ENCODE peak calls at places on chromosome 9, in six cellular contexts. One of them, this sample, is unnamed.

GRCh38 chr9:20740929-20741582 is 57.0 kb downstream of the FOCAD start:
- DNase-seq in cardiac fibroblast: no peak
- DNase-seq in hepatocyte: no peak
- DNase-seq in HCT116: no peak
- DNase-seq in left lung: no peak
- DNase-seq in cardiac muscle cell: no peak
- DNase-seq in this sample: no peak

GRCh38 chr9:36864491-36865410 is 169.3 kb downstream of the PAX5 start:
- DNase-seq in HCT116: no peak
- DNase-seq in hepatocyte: no peak
- DNase-seq in cardiac fibroblast: no peak
- DNase-seq in left lung: peak
- DNase-seq in cardiac muscle cell: no peak
- DNase-seq in this sample: no peak

GRCh38 chr9:123417289-123418051 is 61.5 kb downstream of the CRB2 start:
- DNase-seq in hepatocyte: no peak
- DNase-seq in cardiac fibroblast: no peak
- DNase-seq in cardiac muscle cell: no peak
- DNase-seq in left lung: peak
- DNase-seq in HCT116: no peak
- DNase-seq in this sample: no peak

GRCh38 chr9:133054194-133054890 is 7.4 kb upstream of the CEL start:
- DNase-seq in HCT116: no peak
- DNase-seq in hepatocyte: no peak
- DNase-seq in cardiac fibroblast: no peak
- DNase-seq in cardiac muscle cell: no peak
- DNase-seq in left lung: peak
- DNase-seq in this sample: no peak

GRCh38 chr9:86943223-86943870 is 4.0 kb downstream of the GAS1 start:
- DNase-seq in cardiac muscle cell: peak
- DNase-seq in cardiac fibroblast: peak
- DNase-seq in HCT116: no peak
- DNase-seq in left lung: no peak
- DNase-seq in hepatocyte: peak
- DNase-seq in this sample: no peak

GRCh38 chr9:134886413-134886913 is 5.9 kb downstream of the FCN2 start:
- DNase-seq in hepatocyte: no peak
- DNase-seq in cardiac fibroblast: no peak
- DNase-seq in cardiac muscle cell: no peak
- DNase-seq in HCT116: no peak
- DNase-seq in left lung: peak
- DNase-seq in this sample: no peak

GRCh38 chr9:35611230-35611797 is 6.3 kb downstream of the TESK1 start:
- DNase-seq in left lung: no peak
- DNase-seq in hepatocyte: peak
- DNase-seq in cardiac muscle cell: peak
- DNase-seq in HCT116: peak
- DNase-seq in cardiac fibroblast: peak
- DNase-seq in this sample: no peak

GRCh38 chr9:76423216-76424177 is 29.3 kb upstream of the RFK start:
- DNase-seq in cardiac fibroblast: no peak
- DNase-seq in hepatocyte: peak
- DNase-seq in left lung: no peak
- DNase-seq in cardiac muscle cell: no peak
- DNase-seq in HCT116: no peak
- DNase-seq in this sample: no peak

GRCh38 chr9:20623021-20623747 is 885 bp upstream of the MLLT3 start:
- DNase-seq in left lung: peak
- DNase-seq in hepatocyte: peak
- DNase-seq in HCT116: no peak
- DNase-seq in cardiac muscle cell: no peak
- DNase-seq in cardiac fibroblast: peak
- DNase-seq in this sample: no peak

GRCh38 chr9:132154925-132155324 is 6.9 kb upstream of the NTNG2 start:
- DNase-seq in cardiac muscle cell: no peak
- DNase-seq in hepatocyte: no peak
- DNase-seq in cardiac fibroblast: no peak
- DNase-seq in HCT116: no peak
- DNase-seq in left lung: peak
- DNase-seq in this sample: no peak

GRCh38 chr9:78089111-78089510 is 57.5 kb upstream of the GNAQ start:
- DNase-seq in HCT116: no peak
- DNase-seq in hepatocyte: no peak
- DNase-seq in cardiac muscle cell: no peak
- DNase-seq in left lung: no peak
- DNase-seq in cardiac fibroblast: no peak
- DNase-seq in this sample: no peak

GRCh38 chr9:2919347-2919746 is 75.5 kb upstream of the PUM3 start:
- DNase-seq in HCT116: no peak
- DNase-seq in hepatocyte: no peak
- DNase-seq in left lung: no peak
- DNase-seq in cardiac muscle cell: peak
- DNase-seq in cardiac fibroblast: peak
- DNase-seq in this sample: no peak

GRCh38 chr9:36566813-36567217 is 5.9 kb upstream of the MELK start:
- DNase-seq in cardiac muscle cell: peak
- DNase-seq in left lung: no peak
- DNase-seq in cardiac fibroblast: peak
- DNase-seq in hepatocyte: no peak
- DNase-seq in HCT116: no peak
- DNase-seq in this sample: no peak

GRCh38 chr9:34519321-34520020 is 3.3 kb downstream of the ENHO start:
- DNase-seq in left lung: no peak
- DNase-seq in cardiac fibroblast: no peak
- DNase-seq in hepatocyte: no peak
- DNase-seq in HCT116: no peak
- DNase-seq in cardiac muscle cell: no peak
- DNase-seq in this sample: no peak
- TF ChIP-seq CTCF in left lung: no peak
- TF ChIP-seq CTCF in cardiac fibroblast: no peak
- TF ChIP-seq CTCF in hepatocyte: no peak
- TF ChIP-seq CTCF in HCT116: peak
- TF ChIP-seq CTCF in cardiac muscle cell: no peak
- TF ChIP-seq CTCF in this sample: no peak

GRCh38 chr9:33288828-33289483 is 1.4 kb upstream of the NFX1 start:
- DNase-seq in HCT116: no peak
- DNase-seq in cardiac fibroblast: no peak
- DNase-seq in cardiac muscle cell: no peak
- DNase-seq in hepatocyte: no peak
- DNase-seq in left lung: peak
- DNase-seq in this sample: no peak
- H3K4me3 ChIP-seq in HCT116: peak
- H3K4me3 ChIP-seq in cardiac fibroblast: no peak
- H3K4me3 ChIP-seq in cardiac muscle cell: no peak
- H3K4me3 ChIP-seq in hepatocyte: no peak
- H3K4me3 ChIP-seq in left lung: no peak
- H3K4me3 ChIP-seq in this sample: no peak

DNA sequence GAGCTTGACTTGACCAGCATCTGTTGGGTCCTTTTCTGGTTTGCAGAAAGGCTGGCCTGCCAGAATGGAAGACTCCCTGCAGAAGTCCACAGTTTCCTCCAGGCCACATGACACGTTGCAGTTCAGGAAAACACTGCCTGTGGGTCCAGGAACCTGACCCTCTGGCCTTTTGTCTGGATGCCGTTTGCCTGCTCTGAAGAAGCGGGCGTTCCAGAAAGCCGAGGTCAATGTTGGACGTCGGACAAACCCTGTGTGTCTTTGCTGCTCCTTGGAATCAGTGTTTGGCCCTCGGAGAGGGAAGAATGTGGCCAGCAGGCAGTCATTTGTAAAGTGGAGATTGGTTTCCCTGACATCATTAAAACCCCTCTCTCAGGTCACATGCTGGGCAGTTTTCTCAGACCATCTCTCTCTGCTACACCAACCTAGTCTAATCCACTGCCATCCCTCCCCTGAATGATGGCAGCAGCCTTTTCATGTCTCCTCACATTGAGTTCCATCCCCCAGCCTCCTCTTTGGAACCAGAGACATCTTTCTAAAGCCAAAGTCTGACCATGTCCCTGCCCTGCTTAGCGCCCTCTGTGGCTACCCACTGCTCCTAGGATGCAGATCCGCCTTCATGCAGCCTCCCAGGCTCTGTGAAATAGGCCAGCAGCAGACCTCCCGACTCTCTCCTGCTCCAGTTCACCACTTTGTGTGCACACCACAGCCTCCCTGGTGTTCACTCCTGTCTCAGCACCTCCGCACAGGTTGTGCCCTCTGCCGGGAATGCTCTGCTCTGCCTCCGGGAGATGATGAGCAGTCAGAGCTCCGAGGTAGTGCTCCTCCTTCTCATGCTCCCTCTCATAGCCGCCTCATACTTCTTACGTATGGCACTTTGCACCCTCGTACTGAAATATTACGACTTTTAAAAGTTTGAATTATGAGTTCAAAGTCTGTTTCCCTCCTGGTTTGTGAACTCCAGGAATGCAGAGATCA is 75.6 kb downstream of the RALGPS1 start:
- DNase-seq in hepatocyte: no peak
- DNase-seq in left lung: no peak
- DNase-seq in cardiac muscle cell: peak
- DNase-seq in cardiac fibroblast: peak
- DNase-seq in HCT116: no peak
- DNase-seq in this sample: no peak
- TF ChIP-seq CTCF in hepatocyte: no peak
- TF ChIP-seq CTCF in left lung: no peak
- TF ChIP-seq CTCF in cardiac muscle cell: no peak
- TF ChIP-seq CTCF in cardiac fibroblast: no peak
- TF ChIP-seq CTCF in HCT116: peak
- TF ChIP-seq CTCF in this sample: no peak

GRCh38 chr9:110933350-110934001 is 104.8 kb downstream of the LPAR1 start:
- DNase-seq in hepatocyte: no peak
- DNase-seq in cardiac muscle cell: no peak
- DNase-seq in HCT116: no peak
- DNase-seq in cardiac fibroblast: no peak
- DNase-seq in left lung: no peak
- DNase-seq in this sample: no peak
- H3K4me3 ChIP-seq in hepatocyte: no peak
- H3K4me3 ChIP-seq in cardiac muscle cell: no peak
- H3K4me3 ChIP-seq in HCT116: no peak
- H3K4me3 ChIP-seq in cardiac fibroblast: no peak
- H3K4me3 ChIP-seq in left lung: no peak
- H3K4me3 ChIP-seq in this sample: no peak

DNA sequence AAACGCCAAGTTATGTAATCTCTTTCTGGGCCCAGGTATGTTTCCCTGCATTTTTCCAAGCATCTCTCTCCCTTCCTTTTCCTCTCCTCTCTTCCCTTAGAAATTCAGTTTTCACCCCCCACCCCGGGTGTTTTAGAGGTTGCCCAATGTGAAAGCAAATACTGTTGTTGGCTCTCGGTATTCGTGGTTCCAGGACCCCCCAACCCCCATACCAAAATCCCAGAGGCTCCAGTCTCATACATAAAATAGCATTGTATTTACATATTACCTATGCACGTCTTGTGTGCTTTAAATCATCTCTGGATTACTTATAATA is 48.8 kb downstream of the ACER2 start:
- DNase-seq in hepatocyte: no peak
- DNase-seq in cardiac fibroblast: no peak
- DNase-seq in HCT116: no peak
- DNase-seq in cardiac muscle cell: no peak
- DNase-seq in left lung: no peak
- DNase-seq in this sample: no peak
- TF ChIP-seq CTCF in hepatocyte: no peak
- TF ChIP-seq CTCF in cardiac fibroblast: no peak
- TF ChIP-seq CTCF in HCT116: no peak
- TF ChIP-seq CTCF in cardiac muscle cell: no peak
- TF ChIP-seq CTCF in left lung: no peak
- TF ChIP-seq CTCF in this sample: no peak